ENCODE peak calls at places on chromosomes 13 and 19, in eight cellular contexts. One of them, this sample, is unnamed.

GRCh38 chr19:6259312-6259861 is 20.4 kb downstream of the MLLT1 start:
- DNase-seq in EH: peak
- DNase-seq in fibroblast of lung: peak
- DNase-seq in left cardiac atrium: no peak
- DNase-seq in GM03348: no peak
- DNase-seq in WTC11: no peak
- DNase-seq in AG08396: no peak
- DNase-seq in sigmoid colon: no peak
- DNase-seq in this sample: no peak

GRCh38 chr13:34462843-34463242 is 479.2 kb upstream of the NBEA start:
- DNase-seq in EH: peak
- DNase-seq in fibroblast of lung: peak
- DNase-seq in AG08396: peak
- DNase-seq in sigmoid colon: no peak
- DNase-seq in left cardiac atrium: peak
- DNase-seq in WTC11: no peak
- DNase-seq in GM03348: peak
- DNase-seq in this sample: no peak

GRCh38 chr19:47066376-47067214 is 18.2 kb upstream of the TMEM160 start:
- DNase-seq in fibroblast of lung: no peak
- DNase-seq in GM03348: no peak
- DNase-seq in EH: no peak
- DNase-seq in WTC11: no peak
- DNase-seq in AG08396: no peak
- DNase-seq in sigmoid colon: no peak
- DNase-seq in left cardiac atrium: no peak
- DNase-seq in this sample: no peak

GRCh38 chr13:28257305-28257704 is 119.0 kb downstream of the PAN3 start:
- DNase-seq in GM03348: no peak
- DNase-seq in sigmoid colon: no peak
- DNase-seq in left cardiac atrium: no peak
- DNase-seq in WTC11: no peak
- DNase-seq in fibroblast of lung: no peak
- DNase-seq in AG08396: no peak
- DNase-seq in EH: no peak
- DNase-seq in this sample: no peak

GRCh38 chr19:7789447-7789846 is 26.4 kb downstream of the CLEC4M start:
- DNase-seq in left cardiac atrium: no peak
- DNase-seq in WTC11: peak
- DNase-seq in AG08396: no peak
- DNase-seq in GM03348: no peak
- DNase-seq in fibroblast of lung: no peak
- DNase-seq in sigmoid colon: no peak
- DNase-seq in EH: no peak
- DNase-seq in this sample: no peak

GRCh38 chr19:44626067-44626624 is 12.8 kb downstream of the IGSF23 start:
- DNase-seq in GM03348: peak
- DNase-seq in fibroblast of lung: peak
- DNase-seq in EH: peak
- DNase-seq in left cardiac atrium: no peak
- DNase-seq in AG08396: peak
- DNase-seq in sigmoid colon: no peak
- DNase-seq in WTC11: no peak
- DNase-seq in this sample: no peak

GRCh38 chr13:38879278-38879677 is 111.4 kb downstream of the STOML3 start:
- DNase-seq in EH: no peak
- DNase-seq in fibroblast of lung: no peak
- DNase-seq in WTC11: no peak
- DNase-seq in sigmoid colon: no peak
- DNase-seq in GM03348: no peak
- DNase-seq in AG08396: no peak
- DNase-seq in left cardiac atrium: no peak
- DNase-seq in this sample: no peak

GRCh38 chr13:113557013-113557412 is 27.5 kb upstream of the TFDP1 start:
- DNase-seq in GM03348: no peak
- DNase-seq in left cardiac atrium: no peak
- DNase-seq in AG08396: no peak
- DNase-seq in sigmoid colon: no peak
- DNase-seq in EH: no peak
- DNase-seq in WTC11: no peak
- DNase-seq in fibroblast of lung: no peak
- DNase-seq in this sample: no peak

GRCh38 chr13:105471683-105472082 is 1063.8 kb downstream of the EFNB2 start:
- DNase-seq in fibroblast of lung: peak
- DNase-seq in EH: no peak
- DNase-seq in WTC11: no peak
- DNase-seq in left cardiac atrium: no peak
- DNase-seq in GM03348: no peak
- DNase-seq in sigmoid colon: no peak
- DNase-seq in AG08396: no peak
- DNase-seq in this sample: no peak

GRCh38 chr13:44605275-44605674 is 29.1 kb upstream of the TSC22D1 start:
- DNase-seq in GM03348: peak
- DNase-seq in EH: peak
- DNase-seq in fibroblast of lung: peak
- DNase-seq in WTC11: no peak
- DNase-seq in left cardiac atrium: no peak
- DNase-seq in sigmoid colon: no peak
- DNase-seq in AG08396: no peak
- DNase-seq in this sample: no peak

GRCh38 chr19:29694669-29695627 is 20.1 kb downstream of the C19orf12 start:
- DNase-seq in EH: peak
- DNase-seq in fibroblast of lung: peak
- DNase-seq in GM03348: peak
- DNase-seq in left cardiac atrium: peak
- DNase-seq in WTC11: peak
- DNase-seq in sigmoid colon: peak
- DNase-seq in AG08396: peak
- DNase-seq in this sample: peak

GRCh38 chr13:99955747-99956472 is 15.7 kb downstream of the ZIC5 start:
- DNase-seq in sigmoid colon: no peak
- DNase-seq in WTC11: peak
- DNase-seq in AG08396: no peak
- DNase-seq in fibroblast of lung: no peak
- DNase-seq in GM03348: peak
- DNase-seq in EH: peak
- DNase-seq in left cardiac atrium: peak
- DNase-seq in this sample: no peak

GRCh38 chr19:18379803-18380747 is 5.9 kb upstream of the GDF15 start:
- DNase-seq in fibroblast of lung: peak
- DNase-seq in WTC11: peak
- DNase-seq in AG08396: peak
- DNase-seq in sigmoid colon: peak
- DNase-seq in GM03348: peak
- DNase-seq in EH: peak
- DNase-seq in left cardiac atrium: peak
- DNase-seq in this sample: no peak

GRCh38 chr13:65378943-65379519 is 1851.1 kb downstream of the PCDH9 start:
- DNase-seq in GM03348: no peak
- DNase-seq in sigmoid colon: no peak
- DNase-seq in EH: peak
- DNase-seq in left cardiac atrium: no peak
- DNase-seq in fibroblast of lung: peak
- DNase-seq in WTC11: no peak
- DNase-seq in AG08396: no peak
- DNase-seq in this sample: no peak

GRCh38 chr19:16142032-16142580 is 1.4 kb upstream of the HSH2D start:
- DNase-seq in GM03348: no peak
- DNase-seq in AG08396: no peak
- DNase-seq in WTC11: no peak
- DNase-seq in EH: no peak
- DNase-seq in fibroblast of lung: no peak
- DNase-seq in sigmoid colon: no peak
- DNase-seq in left cardiac atrium: no peak
- DNase-seq in this sample: no peak

GRCh38 chr19:13012690-13013608 is 17.7 kb downstream of the NFIX start:
- DNase-seq in fibroblast of lung: peak
- DNase-seq in left cardiac atrium: peak
- DNase-seq in WTC11: peak
- DNase-seq in AG08396: peak
- DNase-seq in GM03348: peak
- DNase-seq in sigmoid colon: peak
- DNase-seq in EH: peak
- DNase-seq in this sample: no peak

GRCh38 chr13:109211616-109212015 is 574.8 kb downstream of the IRS2 start:
- DNase-seq in EH: peak
- DNase-seq in fibroblast of lung: no peak
- DNase-seq in sigmoid colon: no peak
- DNase-seq in AG08396: no peak
- DNase-seq in WTC11: no peak
- DNase-seq in GM03348: no peak
- DNase-seq in left cardiac atrium: no peak
- DNase-seq in this sample: no peak

GRCh38 chr19:15144046-15144646 is 36.9 kb downstream of the SYDE1 start:
- DNase-seq in GM03348: no peak
- DNase-seq in AG08396: no peak
- DNase-seq in left cardiac atrium: no peak
- DNase-seq in fibroblast of lung: no peak
- DNase-seq in EH: peak
- DNase-seq in WTC11: no peak
- DNase-seq in sigmoid colon: peak
- DNase-seq in this sample: no peak

GRCh38 chr19:10884273-10884672 is 12.9 kb downstream of the CARM1 start:
- DNase-seq in left cardiac atrium: no peak
- DNase-seq in fibroblast of lung: peak
- DNase-seq in GM03348: peak
- DNase-seq in EH: peak
- DNase-seq in AG08396: peak
- DNase-seq in sigmoid colon: peak
- DNase-seq in WTC11: no peak
- DNase-seq in this sample: no peak

GRCh38 chr13:22114630-22115311 is 443.9 kb downstream of the FGF9 start:
- DNase-seq in GM03348: peak
- DNase-seq in EH: no peak
- DNase-seq in WTC11: no peak
- DNase-seq in fibroblast of lung: peak
- DNase-seq in sigmoid colon: no peak
- DNase-seq in left cardiac atrium: no peak
- DNase-seq in AG08396: peak
- DNase-seq in this sample: no peak

GRCh38 chr13:27276188-27276587 is 5.6 kb downstream of the RASL11A start:
- DNase-seq in sigmoid colon: no peak
- DNase-seq in fibroblast of lung: peak
- DNase-seq in EH: peak
- DNase-seq in left cardiac atrium: no peak
- DNase-seq in AG08396: peak
- DNase-seq in WTC11: no peak
- DNase-seq in GM03348: peak
- DNase-seq in this sample: no peak